ENCODE peak calls at places on chromosomes 5 and 9, in five cellular contexts. R, L, I, Y and P are unnamed samples.

GRCh38 chr5:109225695-109226094 is 184.1 kb downstream of the PJA2 start:
- DNase-seq in L (no peak), I (no peak), R (no peak), Y (no peak), P (no peak)

GRCh38 chr9:124016152-124017063 is 4.8 kb downstream of the LHX2 start:
- DNase-seq in I (no peak), R (no peak), L (peak), Y (no peak), P (no peak)

GRCh38 chr9:14373319-14373632 is 59.3 kb upstream of the NFIB start:
- DNase-seq in I (no peak), L (no peak), R (no peak), Y (no peak), P (no peak)

GRCh38 chr9:132232522-132232921 is 70.7 kb downstream of the NTNG2 start:
- DNase-seq in R (no peak), L (no peak), I (no peak), Y (no peak), P (no peak)

GRCh38 chr5:23026252-23027170 is 173.4 kb upstream of the CDH12 start:
- DNase-seq in Y (peak), I (no peak), L (no peak), R (no peak), P (no peak)

GRCh38 chr5:61289669-61290363 is 42.2 kb upstream of the ZSWIM6 start:
- DNase-seq in I (no peak), L (no peak), Y (no peak), R (no peak), P (no peak)

GRCh38 chr9:101530076-101530711 is 3.5 kb upstream of the RNF20 start:
- DNase-seq in I (peak), L (peak), R (peak), Y (peak), P (peak)

GRCh38 chr5:160293901-160294561 is 18.3 kb downstream of the CCNJL start:
- DNase-seq in Y (no peak), I (no peak), L (peak), R (no peak), P (peak)

GRCh38 chr9:26471271-26471670 is 421.3 kb downstream of the CAAP1 start:
- DNase-seq in Y (no peak), L (no peak), R (no peak), I (no peak), P (no peak)

GRCh38 chr9:16335788-16336580 is 534.5 kb downstream of the BNC2 start:
- DNase-seq in L (no peak), Y (no peak), R (no peak), I (no peak), P (peak)

GRCh38 chr9:976805-977360 is 428 bp downstream of the DMRT3 start:
- DNase-seq in R (no peak), Y (no peak), I (no peak), L (peak), P (no peak)

GRCh38 chr5:77168884-77169254 is 41.6 kb upstream of the PDE8B start:
- DNase-seq in L (peak), I (no peak), R (no peak), Y (peak), P (peak)

GRCh38 chr5:112694853-112695709 is 42.6 kb upstream of the APC start:
- DNase-seq in Y (peak), I (no peak), L (no peak), R (no peak), P (no peak)

GRCh38 chr5:176676361-176676824 is 29.1 kb downstream of the TSPAN17 start:
- DNase-seq in Y (peak), R (no peak), L (no peak), I (no peak), P (no peak)

GRCh38 chr5:174504266-174504726 is 220.1 kb upstream of the MSX2 start:
- DNase-seq in L (no peak), R (no peak), I (no peak), Y (peak), P (no peak)

GRCh38 chr5:172104021-172104420 is 84.0 kb downstream of the STK10 start:
- DNase-seq in Y (no peak), I (no peak), L (no peak), R (no peak), P (no peak)
- H3K27ac ChIP-seq in Y (no peak), I (no peak), L (peak), R (no peak), P (no peak)

GRCh38 chr9:116380496-116380995 is 227.0 kb downstream of the PAPPA start:
- DNase-seq in R (no peak), L (no peak), I (no peak), Y (no peak), P (no peak)

GRCh38 chr9:116383133-116383532 is 229.5 kb downstream of the PAPPA start:
- DNase-seq in L (no peak), Y (no peak), R (no peak), I (no peak), P (no peak)

GRCh38 chr9:116381350-116381749 is 227.8 kb downstream of the PAPPA start:
- DNase-seq in L (no peak), I (no peak), Y (no peak), R (no peak), P (no peak)

GRCh38 chr9:116382053-116382452 is 228.5 kb downstream of the PAPPA start:
- DNase-seq in L (no peak), I (no peak), R (no peak), Y (no peak), P (no peak)

DNA sequence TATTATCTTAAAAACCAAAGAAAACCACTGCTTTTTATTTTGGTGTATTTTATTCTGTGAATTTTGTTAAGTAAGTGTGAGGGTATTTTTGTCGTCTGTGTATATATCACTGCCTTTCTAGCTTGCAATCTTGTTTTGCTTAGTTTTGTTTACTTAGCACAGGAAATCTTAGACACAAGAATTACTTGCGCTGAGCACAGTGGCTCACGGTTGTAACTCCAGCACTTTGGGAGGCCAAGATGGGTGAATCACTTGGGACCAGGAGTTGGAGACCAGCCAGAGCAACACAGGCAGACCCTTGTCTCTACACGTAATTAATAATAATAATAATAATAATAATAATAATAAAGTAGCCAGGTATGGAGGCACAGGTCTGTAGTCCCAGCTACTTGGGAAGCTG is 230.4 kb downstream of the PAPPA start:
- DNase-seq in I (no peak), Y (no peak), L (no peak), R (no peak), P (no peak)
- H3K27ac ChIP-seq in I (no peak), Y (no peak), L (no peak), R (no peak), P (no peak)

GRCh38 chr5:148827723-148828122 is 1.3 kb downstream of the ADRB2 start:
- DNase-seq in Y (no peak), I (no peak), L (no peak), R (no peak), P (no peak)
- H3K27ac ChIP-seq in Y (no peak), I (no peak), L (no peak), R (no peak), P (peak)

GRCh38 chr9:136991993-136992818 is at the start of gene PAXX:
- DNase-seq in Y (peak), L (peak), I (peak), R (peak), P (peak)
- H3K27ac ChIP-seq in Y (peak), L (no peak), I (peak), R (peak), P (peak)

DNA sequence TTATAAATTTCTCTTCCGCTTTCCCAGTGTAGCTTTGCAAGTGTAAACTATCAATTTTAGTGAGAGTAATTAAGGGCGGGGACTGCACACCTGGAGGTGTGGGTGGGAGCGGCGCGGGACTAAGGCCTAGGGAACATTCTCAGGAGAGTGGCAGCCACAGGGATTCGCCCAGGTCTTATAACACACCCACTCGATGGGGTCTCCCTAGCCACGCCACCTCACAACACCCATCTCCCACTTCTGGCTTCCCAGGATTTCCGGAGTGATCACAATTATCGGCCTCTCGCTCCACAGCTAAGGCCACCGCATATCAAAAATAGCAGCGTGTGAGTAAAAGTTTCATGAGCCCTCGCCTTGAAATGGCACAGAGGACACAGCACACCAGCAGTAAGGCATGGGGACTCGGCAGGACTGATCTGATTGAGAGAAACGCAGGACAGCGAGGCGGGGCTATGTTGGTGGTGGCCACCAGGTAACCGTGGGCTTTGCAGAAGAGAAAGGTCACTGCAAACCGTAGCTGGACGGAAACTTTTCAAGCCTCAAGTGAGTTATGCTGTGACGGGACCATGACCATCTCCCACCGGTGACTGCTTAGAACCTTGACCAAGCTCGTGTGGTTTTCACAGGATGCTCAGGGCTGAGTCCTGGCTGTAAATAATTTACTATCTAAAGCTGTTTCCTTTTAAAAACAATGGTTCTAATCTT is 1.1 kb upstream of the LPAR1 start:
- DNase-seq in I (no peak), Y (no peak), R (no peak), L (peak), P (no peak)
- H3K27ac ChIP-seq in I (peak), Y (no peak), R (no peak), L (no peak), P (peak)